ENCODE peak calls at places on chromosome 1, in five cellular contexts. G is germinal center; F is GM19239; N is NCI-H2081; C is activated naive CD4-positive, alpha-beta T cell treated with anti-CD3 and anti-CD28 coated beads, Interleukin-2, amount 10 ng/mL, durations not matched to agents 7 days and 5 days. W is an unnamed sample.

GRCh38 chr1:61812916-61813315 is 70.6 kb downstream of the PATJ start:
- DNase-seq in F (no peak), G (no peak), N (no peak), C (no peak), W (no peak)

GRCh38 chr1:159791461-159791860 is 10.7 kb downstream of the DUSP23 start:
- DNase-seq in F (no peak), C (no peak), N (no peak), G (no peak), W (no peak)

GRCh38 chr1:221100196-221100950 is 221.1 kb downstream of the HLX start:
- DNase-seq in C (no peak), N (no peak), G (no peak), F (no peak), W (no peak)

GRCh38 chr1:42680921-42681683 is 1.1 kb upstream of the YBX1 start:
- DNase-seq in C (peak; percentile 27), N (peak; percentile 56), G (no peak), F (no peak), W (peak; percentile 68)

GRCh38 chr1:106749491-106749890 is 307.0 kb upstream of the PRMT6 start:
- DNase-seq in G (no peak), N (no peak), C (no peak), F (no peak), W (no peak)

GRCh38 chr1:6347641-6348487 is 45.7 kb downstream of the ACOT7 start:
- DNase-seq in G (peak; percentile 53), F (peak; percentile 71), C (peak; percentile 78), N (peak; percentile 45), W (peak; percentile 78)

GRCh38 chr1:167169642-167170041 is 51.0 kb upstream of the POU2F1 start:
- DNase-seq in F (no peak), G (no peak), C (no peak), N (no peak), W (no peak)

GRCh38 chr1:14561014-14561693 is 37.3 kb upstream of the KAZN start:
- DNase-seq in G (no peak), N (no peak), C (no peak), F (no peak), W (no peak)

GRCh38 chr1:110203021-110203661 is 7.0 kb upstream of the KCNC4 start:
- DNase-seq in N (peak; percentile 70), G (peak; percentile 57), F (peak; percentile 62), C (peak; percentile 81), W (peak; percentile 89)

GRCh38 chr1:229431270-229432115 is 2.4 kb downstream of the ACTA1 start:
- DNase-seq in C (no peak), F (no peak), N (no peak), G (no peak), W (no peak)

GRCh38 chr1:39668111-39668510 is 3.8 kb downstream of the NT5C1A start:
- DNase-seq in N (no peak), G (no peak), F (no peak), C (no peak), W (no peak)

GRCh38 chr1:67889940-67890567 is 56.8 kb upstream of the GNG12 start:
- DNase-seq in F (no peak), G (no peak), N (no peak), C (no peak), W (no peak)

GRCh38 chr1:81998165-81998564 is 197.4 kb downstream of the ADGRL2 start:
- DNase-seq in G (no peak), N (no peak), C (no peak), F (no peak), W (no peak)

GRCh38 chr1:53943490-53944043 is 1.9 kb downstream of the IFT25 start:
- DNase-seq in F (no peak), N (no peak), G (no peak), C (no peak), W (no peak)

GRCh38 chr1:244735404-244735803 is 82.5 kb downstream of the DESI2 start:
- DNase-seq in G (peak; percentile 24), C (no peak), F (no peak), N (no peak), W (peak; percentile 95)

GRCh38 chr1:213622365-213623087 is 365.2 kb upstream of the PROX1 start:
- DNase-seq in G (no peak), F (no peak), C (no peak), N (no peak), W (no peak)

GRCh38 chr1:17874231-17874630 is 119.1 kb downstream of the ACTL8 start:
- DNase-seq in N (no peak), G (no peak), C (no peak), F (no peak), W (no peak)

GRCh38 chr1:209823143-209824041 is 4.4 kb upstream of the UTP25 start:
- DNase-seq in C (no peak), F (no peak), G (peak; percentile 50), N (peak; percentile 75), W (peak; percentile 79)

GRCh38 chr1:200129480-200129879 is 102.0 kb downstream of the NR5A2 start:
- DNase-seq in G (no peak), C (no peak), N (peak; percentile 55), F (no peak), W (peak; percentile 33)

GRCh38 chr1:53409233-53409632 is 50.0 kb upstream of the DMRTB1 start:
- DNase-seq in N (no peak), F (no peak), C (no peak), G (no peak), W (no peak)

GRCh38 chr1:171343727-171344472 is 29.9 kb downstream of the FMO4 start:
- DNase-seq in G (no peak), N (no peak), C (no peak), F (no peak), W (no peak)

GRCh38 chr1:232667094-232667780 is 37.3 kb upstream of the SIPA1L2 start:
- DNase-seq in G (no peak), N (no peak), C (no peak), F (no peak), W (peak; percentile 50)

GRCh38 chr1:67060811-67061218 is 6.9 kb upstream of the SLC35D1 start:
- DNase-seq in G (no peak), C (no peak), F (no peak), N (no peak), W (no peak)

W was measured in NAMALWA.